ENCODE peak calls at places on chromosomes 1 and 21, in four cellular contexts. One of them, this sample, is unnamed. For H3K27me3, the result is how much of the 10 kb centered on the place peaks cover.

GRCh38 chr1:10471411-10472219 is 714 bp downstream of the DFFA start:
- DNase-seq in PC-3: peak
- DNase-seq in left lung: no peak
- DNase-seq in mammary epithelial cell: no peak
- DNase-seq in this sample: no peak

GRCh38 chr1:24795236-24795635 is 50.0 kb downstream of the CLIC4 start:
- DNase-seq in PC-3: no peak
- DNase-seq in left lung: no peak
- DNase-seq in mammary epithelial cell: no peak
- DNase-seq in this sample: no peak

GRCh38 chr1:45585496-45586075 is 1.7 kb downstream of the NASP start:
- DNase-seq in PC-3: no peak
- DNase-seq in left lung: no peak
- DNase-seq in mammary epithelial cell: no peak
- DNase-seq in this sample: no peak

GRCh38 chr1:78223417-78224215 is 177.8 kb downstream of the GIPC2 start:
- DNase-seq in PC-3: peak
- DNase-seq in left lung: no peak
- DNase-seq in mammary epithelial cell: peak
- DNase-seq in this sample: no peak

GRCh38 chr1:5708266-5708978 is 283.8 kb downstream of the NPHP4 start:
- DNase-seq in PC-3: no peak
- DNase-seq in left lung: peak
- DNase-seq in mammary epithelial cell: no peak
- DNase-seq in this sample: peak

GRCh38 chr1:61588736-61589381 is 136.1 kb downstream of the TM2D1 start:
- DNase-seq in PC-3: peak
- DNase-seq in left lung: no peak
- DNase-seq in mammary epithelial cell: peak
- DNase-seq in this sample: peak

GRCh38 chr1:85611856-85612255 is 31.3 kb downstream of the CCN1 start:
- DNase-seq in PC-3: peak
- DNase-seq in left lung: peak
- DNase-seq in mammary epithelial cell: peak
- DNase-seq in this sample: peak

GRCh38 chr1:94334156-94334555 is 84.0 kb upstream of the ABCD3 start:
- DNase-seq in PC-3: no peak
- DNase-seq in left lung: no peak
- DNase-seq in mammary epithelial cell: no peak
- DNase-seq in this sample: no peak

GRCh38 chr1:211653907-211654553 is 21.4 kb downstream of the NEK2 start:
- DNase-seq in PC-3: peak
- DNase-seq in left lung: no peak
- DNase-seq in mammary epithelial cell: peak
- DNase-seq in this sample: no peak

GRCh38 chr1:167904641-167905040 is 9.3 kb downstream of the ADCY10 start:
- DNase-seq in PC-3: peak
- DNase-seq in left lung: no peak
- DNase-seq in mammary epithelial cell: peak
- DNase-seq in this sample: no peak

GRCh38 chr1:8883510-8883909 is 5.0 kb upstream of the ENO1 start:
- DNase-seq in PC-3: no peak
- DNase-seq in left lung: no peak
- DNase-seq in mammary epithelial cell: no peak
- DNase-seq in this sample: no peak

GRCh38 chr1:85174492-85174891 is 26.3 kb downstream of the SYDE2 start:
- DNase-seq in PC-3: peak
- DNase-seq in left lung: no peak
- DNase-seq in mammary epithelial cell: no peak
- DNase-seq in this sample: no peak

GRCh38 chr1:67748630-67749029 is 63.6 kb downstream of the GADD45A start:
- DNase-seq in PC-3: peak
- DNase-seq in left lung: no peak
- DNase-seq in mammary epithelial cell: peak
- DNase-seq in this sample: no peak

GRCh38 chr1:151994956-151995355 is 1.3 kb upstream of the S100A10 start:
- DNase-seq in PC-3: peak
- DNase-seq in left lung: no peak
- DNase-seq in mammary epithelial cell: peak
- DNase-seq in this sample: no peak

DNA sequence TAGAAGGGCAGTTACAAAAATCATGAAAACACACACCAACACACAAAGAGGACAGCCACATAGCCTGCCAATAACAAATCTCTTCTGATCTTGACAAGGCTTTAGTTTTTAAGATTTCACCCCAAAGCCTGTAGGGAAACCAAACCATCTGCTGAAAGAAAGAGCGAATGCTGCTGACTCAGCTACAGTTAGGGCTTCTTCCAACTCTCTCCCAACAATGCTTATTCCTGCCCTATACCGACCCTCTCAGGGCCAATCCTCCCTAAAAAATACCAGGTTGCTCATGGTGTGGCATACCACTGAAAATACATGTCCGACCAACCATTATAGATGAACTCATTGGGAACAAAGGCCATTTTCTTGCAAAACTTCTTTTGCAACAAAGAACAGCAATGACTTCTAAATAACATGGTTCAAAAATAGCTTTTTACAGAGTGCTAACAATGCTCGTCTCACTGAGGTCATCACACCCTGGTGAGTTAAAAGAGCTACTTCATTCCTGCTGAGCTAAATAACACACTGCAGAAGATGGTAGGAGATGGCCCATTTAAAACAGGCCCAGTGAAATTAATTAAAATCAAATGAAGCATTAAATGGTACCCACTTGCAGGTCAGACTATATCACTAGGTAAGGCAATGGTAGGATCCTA is 86.1 kb downstream of the KIAA0319L start:
- DNase-seq in PC-3: no peak
- DNase-seq in left lung: no peak
- DNase-seq in mammary epithelial cell: no peak
- DNase-seq in this sample: no peak
- H3K27ac ChIP-seq in PC-3: no peak
- H3K27ac ChIP-seq in left lung: no peak
- H3K27ac ChIP-seq in mammary epithelial cell: no peak
- H3K27ac ChIP-seq in this sample: no peak

DNA sequence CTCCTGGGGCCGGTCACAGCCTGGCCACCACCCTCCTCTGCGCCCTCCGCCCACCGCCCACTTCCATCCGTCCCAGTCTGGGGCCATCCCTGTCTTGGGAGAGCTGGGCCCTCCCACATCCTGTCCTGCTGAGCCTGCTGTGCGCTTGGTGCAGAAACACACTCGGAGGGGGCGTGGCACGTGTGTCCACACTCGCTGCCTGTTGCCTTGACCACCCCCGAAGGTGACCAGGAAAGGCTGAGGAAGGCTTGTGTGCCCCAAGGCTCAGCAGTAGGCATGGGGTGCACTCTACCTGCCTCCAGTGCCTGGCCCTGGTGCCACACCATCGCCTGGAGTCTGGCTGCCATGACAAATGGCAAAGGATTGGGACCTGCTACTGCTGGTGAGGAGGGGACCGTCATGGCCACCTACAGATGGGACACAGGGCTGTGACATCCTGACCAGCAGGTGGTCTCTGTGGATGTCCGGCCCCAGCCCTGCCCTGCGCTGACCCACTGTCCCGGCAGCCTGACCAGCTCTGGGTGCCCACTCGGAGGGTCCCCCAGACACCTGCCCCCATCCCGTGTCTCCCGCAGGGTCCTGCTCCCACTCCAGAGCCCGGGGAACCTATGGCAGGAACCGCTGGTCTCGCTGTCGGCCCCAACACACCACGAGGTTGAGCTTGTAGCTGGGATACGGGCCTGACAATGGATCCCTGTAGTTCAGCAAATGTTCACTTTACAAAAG is 23.2 kb upstream of the PTTG1IP start:
- DNase-seq in PC-3: no peak
- DNase-seq in left lung: peak
- DNase-seq in mammary epithelial cell: no peak
- DNase-seq in this sample: peak
- H3K27me3 ChIP-seq in PC-3: under half
- H3K27me3 ChIP-seq in left lung: under half
- H3K27me3 ChIP-seq in mammary epithelial cell: under half
- H3K27me3 ChIP-seq in this sample: under half

DNA sequence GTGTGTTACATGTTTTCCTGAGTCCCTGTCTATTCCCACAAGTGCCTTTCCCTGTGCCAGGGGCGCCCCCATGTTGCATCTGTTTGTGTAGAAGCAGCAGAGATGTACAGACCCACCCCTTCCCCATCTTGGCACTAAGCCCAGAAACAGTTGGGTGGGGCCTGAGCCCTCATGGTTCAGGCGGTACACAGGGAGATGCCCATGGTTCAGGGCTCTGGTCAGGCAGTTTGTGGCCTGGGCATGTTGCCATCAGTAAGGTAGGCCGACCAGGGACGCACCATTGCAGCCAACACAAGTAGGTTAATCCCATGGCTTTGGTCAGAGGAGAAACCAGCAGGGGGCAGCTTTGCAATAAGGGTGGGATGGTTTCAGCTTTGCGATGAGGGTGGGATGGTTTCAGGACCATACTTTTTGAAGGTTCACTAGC is 914 bp upstream of the ADGRB2 start:
- DNase-seq in PC-3: peak
- DNase-seq in left lung: peak
- DNase-seq in mammary epithelial cell: no peak
- DNase-seq in this sample: no peak
- TF ChIP-seq CTCF in PC-3: peak
- TF ChIP-seq CTCF in left lung: no peak
- TF ChIP-seq CTCF in mammary epithelial cell: peak
- TF ChIP-seq CTCF in this sample: no peak

GRCh38 chr1:155925506-155925905 is 8.7 kb downstream of the KHDC4 start:
- DNase-seq in PC-3: no peak
- DNase-seq in left lung: no peak
- DNase-seq in mammary epithelial cell: no peak
- DNase-seq in this sample: no peak
- H3K27ac ChIP-seq in PC-3: no peak
- H3K27ac ChIP-seq in left lung: no peak
- H3K27ac ChIP-seq in mammary epithelial cell: no peak
- H3K27ac ChIP-seq in this sample: no peak

DNA sequence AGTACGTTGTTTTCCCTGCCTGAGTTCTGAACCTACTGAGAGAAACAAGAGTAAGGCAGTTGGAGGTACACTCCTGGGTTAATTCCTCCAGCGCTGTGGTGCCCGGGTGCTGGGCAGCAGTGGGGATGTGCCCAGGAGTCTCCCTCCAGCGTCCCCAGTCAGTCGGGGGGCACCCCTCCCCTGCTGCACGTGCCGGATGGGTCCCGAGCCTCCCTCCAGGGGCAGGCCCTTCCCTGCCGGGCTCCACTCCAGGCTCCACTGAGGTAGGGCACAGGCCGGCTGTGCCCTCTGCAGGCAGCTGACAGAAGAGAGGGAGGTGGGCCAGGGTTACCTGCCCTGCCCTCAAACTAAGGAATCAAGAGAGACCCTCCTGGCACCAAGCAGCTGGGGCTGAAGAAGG is 238.1 kb upstream of the VAMP3 start:
- DNase-seq in PC-3: no peak
- DNase-seq in left lung: no peak
- DNase-seq in mammary epithelial cell: no peak
- DNase-seq in this sample: no peak
- H3K27me3 ChIP-seq in PC-3: half or more
- H3K27me3 ChIP-seq in left lung: under half
- H3K27me3 ChIP-seq in mammary epithelial cell: under half
- H3K27me3 ChIP-seq in this sample: under half

GRCh38 chr1:180502361-180503273 is at the start of gene ACBD6:
- DNase-seq in PC-3: peak
- DNase-seq in left lung: peak
- DNase-seq in mammary epithelial cell: peak
- DNase-seq in this sample: peak
- TF ChIP-seq CTCF in PC-3: no peak
- TF ChIP-seq CTCF in left lung: no peak
- TF ChIP-seq CTCF in mammary epithelial cell: no peak
- TF ChIP-seq CTCF in this sample: peak

This sample was measured in lower lobe of right lung.